ENCODE peak calls at places on chromosomes 5 and 9, in seven cellular contexts. One of them, this sample, is unnamed. For H3K27me3 and H3K4me1, the result is how much of the 10 kb centered on the place peaks cover.

GRCh38 chr9:70405808-70406445 is 8.5 kb downstream of the KLF9 start:
- DNase-seq in PC-9: no peak
- DNase-seq in tibial nerve: no peak
- DNase-seq in lower lobe of right lung: no peak
- DNase-seq in psoas muscle: no peak
- DNase-seq in fibroblast of lung: peak
- DNase-seq in right lobe of liver: no peak
- DNase-seq in this sample: no peak

GRCh38 chr9:115593587-115594091 is 475.7 kb upstream of the TNC start:
- DNase-seq in lower lobe of right lung: no peak
- DNase-seq in PC-9: no peak
- DNase-seq in psoas muscle: no peak
- DNase-seq in fibroblast of lung: peak
- DNase-seq in tibial nerve: no peak
- DNase-seq in right lobe of liver: no peak
- DNase-seq in this sample: no peak

GRCh38 chr5:77231470-77232138 is 21.1 kb downstream of the PDE8B start:
- DNase-seq in PC-9: no peak
- DNase-seq in fibroblast of lung: no peak
- DNase-seq in psoas muscle: no peak
- DNase-seq in right lobe of liver: no peak
- DNase-seq in lower lobe of right lung: no peak
- DNase-seq in tibial nerve: no peak
- DNase-seq in this sample: no peak

GRCh38 chr9:94860678-94861588 is 134.4 kb downstream of the AOPEP start:
- DNase-seq in right lobe of liver: peak
- DNase-seq in psoas muscle: no peak
- DNase-seq in lower lobe of right lung: no peak
- DNase-seq in PC-9: peak
- DNase-seq in tibial nerve: no peak
- DNase-seq in fibroblast of lung: peak
- DNase-seq in this sample: no peak

GRCh38 chr9:111909444-111909843 is 12.8 kb downstream of the UGCG start:
- DNase-seq in psoas muscle: no peak
- DNase-seq in lower lobe of right lung: no peak
- DNase-seq in fibroblast of lung: no peak
- DNase-seq in tibial nerve: no peak
- DNase-seq in PC-9: no peak
- DNase-seq in right lobe of liver: no peak
- DNase-seq in this sample: no peak

GRCh38 chr9:126642009-126642744 is 28.4 kb downstream of the LMX1B start:
- DNase-seq in tibial nerve: no peak
- DNase-seq in psoas muscle: no peak
- DNase-seq in PC-9: no peak
- DNase-seq in fibroblast of lung: no peak
- DNase-seq in right lobe of liver: no peak
- DNase-seq in lower lobe of right lung: no peak
- DNase-seq in this sample: no peak

GRCh38 chr5:179464631-179465030 is 85.7 kb upstream of the RUFY1 start:
- DNase-seq in fibroblast of lung: no peak
- DNase-seq in tibial nerve: no peak
- DNase-seq in psoas muscle: no peak
- DNase-seq in lower lobe of right lung: no peak
- DNase-seq in PC-9: no peak
- DNase-seq in right lobe of liver: no peak
- DNase-seq in this sample: no peak

GRCh38 chr5:120684749-120685415 is 220.8 kb downstream of the PRR16 start:
- DNase-seq in tibial nerve: no peak
- DNase-seq in right lobe of liver: no peak
- DNase-seq in PC-9: no peak
- DNase-seq in fibroblast of lung: peak
- DNase-seq in lower lobe of right lung: no peak
- DNase-seq in psoas muscle: no peak
- DNase-seq in this sample: no peak

GRCh38 chr5:96734871-96735325 is 72.7 kb downstream of the CAST start:
- DNase-seq in right lobe of liver: no peak
- DNase-seq in lower lobe of right lung: no peak
- DNase-seq in psoas muscle: no peak
- DNase-seq in tibial nerve: no peak
- DNase-seq in fibroblast of lung: peak
- DNase-seq in PC-9: no peak
- DNase-seq in this sample: no peak
- TF ChIP-seq CTCF in right lobe of liver: no peak
- TF ChIP-seq CTCF in lower lobe of right lung: no peak
- TF ChIP-seq CTCF in psoas muscle: no peak
- TF ChIP-seq CTCF in tibial nerve: no peak
- TF ChIP-seq CTCF in fibroblast of lung: no peak
- TF ChIP-seq CTCF in PC-9: no peak
- TF ChIP-seq CTCF in this sample: no peak

DNA sequence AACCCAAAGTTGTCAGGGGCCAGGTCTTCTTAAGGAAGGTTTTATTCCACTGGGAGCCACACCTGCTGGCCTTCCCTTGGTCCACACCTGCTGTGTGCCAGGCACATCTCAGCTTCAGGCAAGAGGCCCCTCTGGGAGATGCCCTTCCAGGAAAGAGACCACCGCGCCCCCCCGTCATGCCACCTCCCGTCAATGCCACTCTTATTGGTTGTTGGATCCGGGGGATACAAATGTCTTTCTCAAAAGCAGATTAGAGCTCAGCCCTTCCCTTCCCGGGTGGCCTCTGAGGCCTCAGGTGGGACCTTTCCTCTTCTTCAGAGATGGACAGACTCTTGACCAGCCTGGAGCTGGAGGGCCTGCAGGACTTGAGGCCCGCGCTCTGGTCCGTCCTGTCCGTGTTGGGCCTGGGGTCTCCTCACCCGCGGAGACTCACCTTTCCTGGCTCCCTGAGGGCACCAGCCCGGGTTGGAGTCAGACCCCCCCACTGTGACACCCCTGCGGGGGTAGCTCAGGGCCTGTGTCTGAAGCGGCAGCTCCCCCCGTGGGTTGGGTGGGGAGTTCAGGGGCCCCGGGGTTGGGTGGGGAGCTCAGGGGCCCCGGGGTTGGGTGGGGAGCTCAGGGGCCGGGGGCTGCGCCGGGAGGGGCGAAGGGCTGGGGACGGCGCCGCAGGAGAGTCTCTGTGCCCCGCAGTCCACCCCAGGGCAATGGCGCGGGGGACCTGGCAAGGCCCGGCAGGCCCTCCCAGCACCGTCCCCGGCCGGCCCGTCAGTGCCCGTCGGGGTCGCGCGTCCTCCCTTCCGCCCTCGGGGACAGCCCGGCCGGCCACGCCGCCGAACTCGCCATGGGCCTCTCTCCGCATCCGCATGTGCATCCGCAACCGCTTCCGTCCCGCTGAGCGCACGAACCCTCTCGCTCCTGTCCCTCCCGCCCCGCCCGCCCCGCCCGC is 3.7 kb upstream of the SLC9A3 start:
- DNase-seq in tibial nerve: no peak
- DNase-seq in lower lobe of right lung: peak
- DNase-seq in psoas muscle: peak
- DNase-seq in right lobe of liver: peak
- DNase-seq in fibroblast of lung: no peak
- DNase-seq in PC-9: no peak
- DNase-seq in this sample: no peak
- H3K27me3 ChIP-seq in tibial nerve: half or more
- H3K27me3 ChIP-seq in lower lobe of right lung: half or more
- H3K27me3 ChIP-seq in psoas muscle: half or more
- H3K27me3 ChIP-seq in right lobe of liver: under half
- H3K27me3 ChIP-seq in fibroblast of lung: half or more
- H3K27me3 ChIP-seq in PC-9: half or more
- H3K27me3 ChIP-seq in this sample: under half

GRCh38 chr9:137776306-137776995 is 101.1 kb upstream of the CACNA1B start:
- DNase-seq in right lobe of liver: no peak
- DNase-seq in fibroblast of lung: no peak
- DNase-seq in psoas muscle: no peak
- DNase-seq in lower lobe of right lung: no peak
- DNase-seq in PC-9: no peak
- DNase-seq in tibial nerve: no peak
- DNase-seq in this sample: no peak

GRCh38 chr9:137777761-137778160 is 99.8 kb upstream of the CACNA1B start:
- DNase-seq in lower lobe of right lung: no peak
- DNase-seq in fibroblast of lung: no peak
- DNase-seq in right lobe of liver: no peak
- DNase-seq in psoas muscle: no peak
- DNase-seq in PC-9: no peak
- DNase-seq in tibial nerve: no peak
- DNase-seq in this sample: no peak

GRCh38 chr9:137774775-137775386 is 102.7 kb upstream of the CACNA1B start:
- DNase-seq in right lobe of liver: no peak
- DNase-seq in lower lobe of right lung: no peak
- DNase-seq in PC-9: no peak
- DNase-seq in psoas muscle: no peak
- DNase-seq in fibroblast of lung: no peak
- DNase-seq in tibial nerve: no peak
- DNase-seq in this sample: no peak

GRCh38 chr9:137771580-137771979 is 106.0 kb upstream of the CACNA1B start:
- DNase-seq in psoas muscle: no peak
- DNase-seq in tibial nerve: no peak
- DNase-seq in PC-9: no peak
- DNase-seq in lower lobe of right lung: no peak
- DNase-seq in right lobe of liver: no peak
- DNase-seq in fibroblast of lung: no peak
- DNase-seq in this sample: no peak

GRCh38 chr9:137772281-137772873 is 105.2 kb upstream of the CACNA1B start:
- DNase-seq in tibial nerve: no peak
- DNase-seq in fibroblast of lung: no peak
- DNase-seq in PC-9: no peak
- DNase-seq in psoas muscle: no peak
- DNase-seq in lower lobe of right lung: no peak
- DNase-seq in right lobe of liver: no peak
- DNase-seq in this sample: no peak
- H3K4me1 ChIP-seq in tibial nerve: under half
- H3K4me1 ChIP-seq in fibroblast of lung: under half
- H3K4me1 ChIP-seq in PC-9: under half
- H3K4me1 ChIP-seq in psoas muscle: under half
- H3K4me1 ChIP-seq in lower lobe of right lung: under half
- H3K4me1 ChIP-seq in right lobe of liver: under half
- H3K4me1 ChIP-seq in this sample: under half

DNA sequence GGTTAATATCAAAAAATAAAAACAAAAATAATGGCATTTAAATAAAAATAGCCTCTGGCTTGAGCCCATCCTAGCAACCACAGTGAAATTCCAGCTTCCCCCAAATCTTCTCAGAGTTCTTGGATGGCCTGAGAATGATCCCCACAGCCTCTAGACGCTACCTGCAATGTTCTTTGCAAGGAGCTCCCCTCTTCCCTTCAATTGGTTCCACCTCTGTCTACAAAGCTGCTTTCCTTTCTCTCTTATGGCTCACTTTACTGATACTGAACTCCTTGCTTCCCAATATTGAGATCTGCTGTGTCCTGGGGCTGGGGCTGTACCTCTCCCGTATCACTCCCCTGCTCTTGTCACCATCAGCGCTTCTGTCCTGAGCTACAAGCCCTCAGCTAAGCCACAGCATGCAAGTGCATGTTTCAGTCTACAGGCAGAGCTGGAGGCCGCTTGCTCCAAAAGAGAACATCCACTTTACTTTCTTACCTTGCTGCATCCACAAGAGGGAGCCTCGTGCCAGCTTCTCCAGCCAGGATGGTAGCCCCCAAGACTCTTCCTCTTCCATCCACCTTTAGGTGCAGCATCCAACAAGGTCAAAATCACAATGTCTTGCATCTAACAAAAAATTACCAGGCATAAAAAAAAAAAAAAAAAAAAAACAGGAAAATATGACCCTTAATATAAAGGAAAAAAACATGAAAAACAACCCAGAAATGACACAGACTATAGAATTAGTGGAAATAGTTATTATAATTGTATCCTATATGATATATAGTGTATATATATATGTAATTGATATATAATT is 57.4 kb upstream of the PRSS3 start:
- DNase-seq in PC-9: peak
- DNase-seq in fibroblast of lung: peak
- DNase-seq in tibial nerve: no peak
- DNase-seq in lower lobe of right lung: no peak
- DNase-seq in right lobe of liver: peak
- DNase-seq in psoas muscle: no peak
- DNase-seq in this sample: peak
- TF ChIP-seq CTCF in PC-9: peak
- TF ChIP-seq CTCF in fibroblast of lung: peak
- TF ChIP-seq CTCF in tibial nerve: no peak
- TF ChIP-seq CTCF in lower lobe of right lung: peak
- TF ChIP-seq CTCF in right lobe of liver: peak
- TF ChIP-seq CTCF in psoas muscle: peak
- TF ChIP-seq CTCF in this sample: no peak